ENCODE peak calls at places on chromosomes 7 and 10, in seven cellular contexts. W is pancreas, V is WERI-Rb-1, M is ovary, E is SK-N-SH, T is psoas muscle, Z is heart left ventricle. O is an unnamed sample.

GRCh38 chr7:6430271-6430940 is 17.3 kb downstream of the DAGLB start:
- DNase-seq in W (no peak), V (peak; percentile 40), M (no peak), E (peak; percentile 67), T (no peak), Z (no peak), O (no peak)

GRCh38 chr10:7410306-7410799 is 481 bp downstream of the SFMBT2 start:
- DNase-seq in W (peak; percentile 62), V (no peak), M (peak; percentile 36), E (peak; percentile 60), T (peak; percentile 31), Z (peak; percentile 67), O (no peak)

GRCh38 chr10:110448682-110449418 is 48.9 kb upstream of the DUSP5 start:
- DNase-seq in W (no peak), V (no peak), M (no peak), E (no peak), T (no peak), Z (no peak), O (no peak)

GRCh38 chr7:96236198-96237039 is 85.5 kb downstream of the SLC25A13 start:
- DNase-seq in W (no peak), V (no peak), M (peak; percentile 85), E (peak; percentile 42), T (peak; percentile 43), Z (no peak), O (no peak)

GRCh38 chr7:135811513-135811912 is 62.9 kb upstream of the FAM180A start:
- DNase-seq in W (no peak), V (no peak), M (no peak), E (no peak), T (no peak), Z (no peak), O (no peak)

GRCh38 chr10:99852481-99853213 is 70.2 kb downstream of the ABCC2 start:
- DNase-seq in W (no peak), V (no peak), M (no peak), E (no peak), T (no peak), Z (no peak), O (no peak)

GRCh38 chr10:86795353-86795752 is 38.9 kb downstream of the BMPR1A start:
- DNase-seq in W (no peak), V (no peak), M (no peak), E (peak; percentile 12), T (no peak), Z (no peak), O (no peak)

GRCh38 chr10:53536322-53536721 is 763.7 kb upstream of the MBL2 start:
- DNase-seq in W (no peak), V (no peak), M (no peak), E (no peak), T (no peak), Z (no peak), O (no peak)

GRCh38 chr7:2123360-2123759 is 109.4 kb downstream of the MAD1L1 start:
- DNase-seq in W (no peak), V (no peak), M (no peak), E (no peak), T (no peak), Z (no peak), O (no peak)

GRCh38 chr7:17983238-17984088 is 43.2 kb upstream of the SNX13 start:
- DNase-seq in W (no peak), V (no peak), M (no peak), E (no peak), T (no peak), Z (no peak), O (no peak)

GRCh38 chr10:71888623-71889387 is 37.8 kb upstream of the PSAP start:
- DNase-seq in W (peak; percentile 78), V (peak; percentile 81), M (peak; percentile 95), E (peak; percentile 85), T (peak; percentile 87), Z (peak; percentile 91), O (peak; percentile 96)

GRCh38 chr7:13742126-13742525 is 247.3 kb downstream of the ETV1 start:
- DNase-seq in W (no peak), V (no peak), M (no peak), E (no peak), T (no peak), Z (no peak), O (no peak)

GRCh38 chr10:29470355-29470705 is 164.4 kb downstream of the SVIL start:
- DNase-seq in W (no peak), V (peak; percentile 63), M (peak; percentile 39), E (peak; percentile 52), T (no peak), Z (no peak), O (no peak)
- TF ChIP-seq CTCF in W (no peak), V (peak; percentile 74), M (no peak), E (peak; percentile 51), T (peak; percentile 36), Z (peak; percentile 35), O (no peak)

DNA sequence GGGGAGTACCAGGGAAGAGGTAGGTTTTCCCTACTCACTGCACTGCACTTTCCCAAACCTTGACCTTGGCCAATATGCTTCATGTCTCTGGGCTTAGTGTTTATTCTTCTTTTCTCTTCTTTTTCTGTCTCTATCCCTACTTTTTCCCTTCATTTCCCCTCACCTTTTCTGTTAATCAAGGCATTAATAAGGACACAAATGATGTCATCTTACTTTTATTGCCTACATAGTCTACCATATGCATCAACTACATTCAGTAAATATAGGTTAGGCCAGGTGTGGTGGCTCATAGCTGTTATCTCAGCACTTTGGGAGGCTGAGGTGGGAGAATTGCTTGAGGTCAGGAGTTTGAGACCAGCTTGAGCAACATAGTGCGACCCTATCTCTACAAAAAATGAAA is 13.0 kb upstream of the ZNF503 start:
- DNase-seq in W (no peak), V (no peak), M (no peak), E (no peak), T (no peak), Z (no peak), O (no peak)
- H3K27me3 ChIP-seq in W (no peaks in the 10 kb centered on the region), V (no peaks in the 10 kb centered on the region), M (no peaks in the 10 kb centered on the region), E (no peaks in the 10 kb centered on the region), T (peaks cover 5% of the 10 kb centered on the region), Z (no peaks in the 10 kb centered on the region), O (no peaks in the 10 kb centered on the region)

GRCh38 chr10:13794982-13795381 is 208.2 kb downstream of the PRPF18 start:
- DNase-seq in W (no peak), V (no peak), M (no peak), E (no peak), T (no peak), Z (no peak), O (no peak)

GRCh38 chr10:13792011-13792410 is 205.2 kb downstream of the PRPF18 start:
- DNase-seq in W (peak; percentile 64), V (no peak), M (peak; percentile 19), E (peak; percentile 71), T (peak; percentile 31), Z (peak; percentile 82), O (no peak)

GRCh38 chr10:13791483-13791882 is 204.7 kb downstream of the PRPF18 start:
- DNase-seq in W (no peak), V (no peak), M (no peak), E (peak; percentile 36), T (no peak), Z (no peak), O (no peak)

GRCh38 chr10:13797171-13797570 is 210.4 kb downstream of the PRPF18 start:
- DNase-seq in W (no peak), V (no peak), M (no peak), E (no peak), T (no peak), Z (no peak), O (no peak)

DNA sequence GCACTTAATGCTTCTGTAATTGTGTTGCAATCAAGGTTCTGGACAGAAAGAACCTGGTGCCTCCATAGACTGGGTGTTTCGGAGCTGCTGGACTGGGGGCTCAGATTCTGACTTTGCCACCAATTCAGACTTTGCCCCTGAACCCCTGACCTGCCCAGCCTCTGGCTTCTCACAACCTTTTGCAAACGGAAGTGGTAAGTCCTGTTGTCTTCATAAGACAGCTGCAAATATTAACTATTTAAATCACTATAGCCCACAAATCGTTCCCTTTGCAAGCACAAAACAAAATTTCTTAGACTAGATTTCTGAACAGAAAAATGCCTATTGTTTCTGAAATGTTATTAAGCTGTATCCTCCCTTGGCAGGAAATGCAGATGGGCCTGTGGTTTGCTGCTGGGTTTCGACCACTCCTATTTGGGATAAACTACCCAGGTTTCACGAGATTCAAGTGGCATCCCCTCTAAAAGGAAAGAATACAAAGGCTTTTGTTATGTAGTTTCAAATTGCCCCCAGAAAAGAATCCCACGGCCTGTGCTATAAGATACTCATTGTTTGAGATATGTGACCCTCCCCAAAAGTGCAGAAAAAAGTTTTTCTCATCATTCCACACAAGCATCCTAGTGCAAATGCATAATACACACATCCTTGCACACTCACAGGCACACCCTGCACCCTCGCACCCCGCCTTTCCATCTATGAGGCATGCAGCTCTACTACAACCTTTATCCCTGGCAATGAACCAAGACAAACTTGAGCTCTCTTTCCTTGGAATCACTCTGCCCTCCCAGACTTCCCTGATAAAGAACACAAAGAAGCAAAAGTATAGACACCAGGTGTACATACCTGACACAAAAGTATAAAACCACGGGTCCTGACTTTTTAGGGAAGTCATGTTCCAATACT is 209.1 kb downstream of the PRPF18 start:
- DNase-seq in W (no peak), V (no peak), M (no peak), E (no peak), T (no peak), Z (no peak), O (no peak)
- H3K4me3 ChIP-seq in W (no peak overlapping the region), V (no peak overlapping the region), M (no peak overlapping the region), E (no peak overlapping the region), T (no peak overlapping the region), Z (no peak overlapping the region), O (no peak overlapping the region)

GRCh38 chr7:49850921-49851613 is 77.6 kb downstream of the VWC2 start:
- DNase-seq in W (no peak), V (peak; percentile 48), M (no peak), E (no peak), T (no peak), Z (no peak), O (no peak)
- TF ChIP-seq CTCF in W (no peak), V (peak; percentile 57), M (no peak), E (peak; percentile 20), T (no peak), Z (no peak), O (no peak)

GRCh38 chr7:100033526-100033925 is 16.0 kb upstream of the ZSCAN21 start:
- DNase-seq in W (no peak), V (no peak), M (no peak), E (no peak), T (no peak), Z (no peak), O (no peak)
- H3K27me3 ChIP-seq in W (no peaks in the 10 kb centered on the region), V (no peaks in the 10 kb centered on the region), M (no peaks in the 10 kb centered on the region), E (no peaks in the 10 kb centered on the region), T (no peaks in the 10 kb centered on the region), Z (no peaks in the 10 kb centered on the region), O (no peaks in the 10 kb centered on the region)

DNA sequence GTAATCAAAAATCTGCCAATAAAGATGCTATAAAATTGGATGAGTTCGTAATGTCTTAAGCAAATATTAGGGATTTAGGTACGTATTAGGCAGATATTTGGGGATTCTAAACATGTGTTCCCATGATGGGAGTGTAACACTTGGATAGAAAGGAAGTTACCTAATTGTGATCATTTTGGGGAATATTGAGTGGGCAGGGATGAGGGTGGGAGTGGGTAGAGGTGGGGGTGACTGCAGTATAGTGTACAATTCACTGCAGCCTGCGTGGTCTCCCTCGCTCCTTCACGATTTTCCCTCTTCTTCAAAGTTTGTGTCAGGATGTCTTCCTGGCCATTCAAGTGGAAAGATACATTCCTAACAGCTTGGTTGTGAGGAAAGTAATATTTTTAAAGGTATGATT is 1.3 kb upstream of the PRKG1 start:
- DNase-seq in W (no peak), V (no peak), M (no peak), E (no peak), T (no peak), Z (no peak), O (no peak)
- H3K4me3 ChIP-seq in W (peak overlapping the region; percentile 56), V (no peak overlapping the region), M (peak overlapping the region; percentile 84), E (peak overlapping the region; percentile 57), T (peak overlapping the region; percentile 85), Z (peak overlapping the region; percentile 75), O (no peak overlapping the region)